ENCODE peak calls at places on chromosomes 5 and 9, in nine cellular contexts. T is body of pancreas, X is HFF-Myc, U is cardiac fibroblast, Q is kidney, L is psoas muscle, S is AG04450, G is HL-60, I is colonic mucosa. W is an unnamed sample.

GRCh38 chr9:130962418-130963316 is 23.6 kb upstream of the FIBCD1 start:
- DNase-seq in T (no peak), I (no peak), S (peak; percentile 81), Q (peak; percentile 83), L (peak; percentile 61), G (no peak), X (peak; percentile 65), U (peak; percentile 95), W (peak; percentile 95)

GRCh38 chr9:98132806-98133631 is 14.0 kb upstream of the TRIM14 start:
- DNase-seq in T (no peak), U (no peak), Q (peak; percentile 32), X (no peak), S (no peak), I (no peak), G (no peak), L (no peak), W (no peak)

GRCh38 chr5:158699336-158699735 is 400.4 kb downstream of the EBF1 start:
- DNase-seq in T (no peak), X (no peak), G (no peak), L (no peak), U (no peak), Q (no peak), S (no peak), I (no peak), W (no peak)

GRCh38 chr5:178606269-178606668 is 16.1 kb upstream of the COL23A1 start:
- DNase-seq in S (no peak), X (no peak), L (no peak), U (no peak), Q (no peak), I (no peak), T (no peak), G (no peak), W (no peak)

GRCh38 chr5:124902097-124902821 is 155.8 kb upstream of the ZNF608 start:
- DNase-seq in G (no peak), Q (peak; percentile 54), T (no peak), L (no peak), I (no peak), X (peak; percentile 6), S (no peak), U (peak; percentile 16), W (peak; percentile 18)

GRCh38 chr9:27548055-27548741 is 18.6 kb upstream of the MOB3B start:
- DNase-seq in G (no peak), X (no peak), T (no peak), Q (no peak), L (no peak), I (no peak), U (peak; percentile 65), S (no peak), W (peak; percentile 49)

GRCh38 chr9:81372628-81373191 is 316.6 kb downstream of the TLE1 start:
- DNase-seq in X (no peak), L (peak; percentile 40), G (no peak), I (no peak), S (no peak), U (peak; percentile 49), T (no peak), Q (no peak), W (no peak)

GRCh38 chr5:37837101-37838032 is 2.5 kb downstream of the GDNF start:
- DNase-seq in X (peak; percentile 35), L (peak; percentile 73), T (peak; percentile 74), U (peak; percentile 87), G (peak; percentile 56), S (peak; percentile 65), Q (peak; percentile 91), I (peak; percentile 71), W (peak; percentile 80)

GRCh38 chr9:6272229-6272597 is 56.0 kb upstream of the TPD52L3 start:
- DNase-seq in S (peak; percentile 81), G (no peak), Q (no peak), L (no peak), U (peak; percentile 94), X (no peak), I (no peak), T (peak; percentile 34), W (peak; percentile 94)

GRCh38 chr5:38316544-38317224 is 58.3 kb downstream of the EGFLAM start:
- DNase-seq in S (no peak), I (no peak), U (peak; percentile 36), G (no peak), X (peak; percentile 90), T (no peak), L (peak; percentile 28), Q (no peak), W (no peak)

GRCh38 chr9:23081377-23081776 is 634.8 kb downstream of the DMRTA1 start:
- DNase-seq in T (no peak), G (no peak), L (no peak), U (no peak), I (no peak), Q (no peak), X (no peak), S (no peak), W (no peak)

GRCh38 chr9:5140151-5140550 is 45.3 kb downstream of the INSL6 start:
- DNase-seq in I (no peak), Q (no peak), G (no peak), L (no peak), T (no peak), S (no peak), X (no peak), U (peak; percentile 19), W (peak; percentile 16)

GRCh38 chr5:14794600-14795230 is 76.9 kb downstream of the ANKH start:
- DNase-seq in G (no peak), I (no peak), U (no peak), X (no peak), T (no peak), L (no peak), Q (no peak), S (no peak), W (no peak)

GRCh38 chr5:84382363-84383295 is 2.1 kb downstream of the EDIL3 start:
- DNase-seq in L (peak; percentile 16), Q (peak; percentile 74), X (no peak), U (peak; percentile 65), G (peak; percentile 3), I (peak; percentile 79), T (peak; percentile 13), S (no peak), W (peak; percentile 16)

DNA sequence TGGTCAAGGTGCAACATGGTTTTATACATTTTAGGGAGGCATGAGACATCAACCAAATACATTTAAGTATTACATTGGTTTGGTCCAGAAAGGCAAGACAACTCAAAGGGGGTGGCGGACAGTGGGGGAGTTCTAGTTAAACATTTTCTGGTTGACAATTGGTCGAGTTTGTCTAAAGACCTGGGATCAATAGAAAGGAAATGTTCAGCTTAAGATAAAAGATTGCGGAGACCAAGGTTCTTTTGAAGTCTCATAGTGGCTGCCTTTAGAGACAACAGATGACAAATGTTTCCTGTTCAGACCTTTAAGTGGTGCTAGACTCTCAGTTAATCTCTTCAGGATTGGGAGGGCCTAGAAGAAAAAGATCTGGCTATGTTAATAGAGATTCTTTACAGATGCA is 47.7 kb upstream of the TTC39B start:
- DNase-seq in X (no peak), Q (no peak), U (no peak), G (no peak), I (no peak), T (no peak), L (no peak), S (no peak), W (no peak)
- TF ChIP-seq CTCF in X (no peak), Q (no peak), U (no peak), G (no peak), I (no peak), T (no peak), L (no peak), S (no peak), W (no peak)

GRCh38 chr5:132987531-132988408 is 24.3 kb upstream of the AFF4 start:
- DNase-seq in S (no peak), U (no peak), L (no peak), G (no peak), T (no peak), I (no peak), Q (no peak), X (no peak), W (no peak)
- H3K4me3 ChIP-seq in S (no peak overlapping the region), U (no peak overlapping the region), L (no peak overlapping the region), G (no peak overlapping the region), T (no peak overlapping the region), I (no peak overlapping the region), Q (no peak overlapping the region), X (peak overlapping the region; percentile 12), W (no peak overlapping the region)

DNA sequence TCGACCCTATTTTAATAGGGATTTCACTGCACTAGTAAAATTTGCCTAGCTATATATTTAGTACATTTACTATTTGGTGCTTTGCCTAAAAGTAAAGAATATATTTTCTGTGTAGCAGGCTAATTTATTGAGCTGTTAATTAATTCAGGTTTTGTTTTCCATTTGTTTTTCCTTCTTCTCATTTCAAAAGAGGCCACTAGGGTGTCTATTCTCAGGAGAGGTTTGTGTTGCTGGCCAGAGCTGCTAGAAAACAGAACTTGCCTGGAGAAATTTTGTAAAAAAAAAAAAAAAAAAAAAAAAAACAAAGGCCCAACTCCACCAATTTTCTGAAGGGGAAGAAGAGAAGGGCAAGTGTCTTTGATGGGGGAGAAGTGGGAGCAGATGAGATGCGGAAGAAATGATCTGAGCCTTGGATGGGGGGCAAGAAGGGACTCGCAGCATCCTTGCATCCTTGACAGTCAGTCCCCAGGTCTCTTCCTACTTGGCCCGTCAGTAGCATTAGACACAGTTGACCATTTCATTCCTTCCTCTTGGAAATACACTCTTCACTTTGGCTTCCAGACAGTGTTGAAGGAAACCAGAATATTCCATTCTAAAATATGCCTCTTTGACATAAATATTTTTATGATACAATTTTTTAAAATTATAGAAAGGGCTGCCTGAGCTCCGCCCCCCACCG is 318.5 kb downstream of the TRPM3 start:
- DNase-seq in X (no peak), S (no peak), Q (no peak), I (no peak), U (no peak), L (no peak), T (no peak), G (no peak), W (no peak)
- TF ChIP-seq CTCF in X (no peak), S (no peak), Q (no peak), I (no peak), U (no peak), L (no peak), T (no peak), G (no peak), W (no peak)

GRCh38 chr5:176364765-176365662 is at the start of gene ARL10:
- DNase-seq in L (peak; percentile 52), T (no peak), X (no peak), Q (no peak), G (no peak), S (no peak), U (no peak), I (no peak), W (peak; percentile 11)

GRCh38 chr5:176365663-176366574 is 632 bp downstream of the ARL10 start:
- DNase-seq in S (no peak), X (no peak), T (no peak), G (no peak), I (peak; percentile 39), U (peak; percentile 54), Q (peak; percentile 84), L (peak; percentile 54), W (peak; percentile 33)

GRCh38 chr5:176368726-176369125 is 3.4 kb downstream of the ARL10 start:
- DNase-seq in T (no peak), I (no peak), X (no peak), U (no peak), Q (no peak), L (no peak), G (no peak), S (no peak), W (no peak)

GRCh38 chr5:176369934-176370711 is 4.8 kb downstream of the ARL10 start:
- DNase-seq in I (no peak), G (no peak), U (no peak), S (no peak), X (no peak), Q (no peak), T (no peak), L (no peak), W (no peak)

DNA sequence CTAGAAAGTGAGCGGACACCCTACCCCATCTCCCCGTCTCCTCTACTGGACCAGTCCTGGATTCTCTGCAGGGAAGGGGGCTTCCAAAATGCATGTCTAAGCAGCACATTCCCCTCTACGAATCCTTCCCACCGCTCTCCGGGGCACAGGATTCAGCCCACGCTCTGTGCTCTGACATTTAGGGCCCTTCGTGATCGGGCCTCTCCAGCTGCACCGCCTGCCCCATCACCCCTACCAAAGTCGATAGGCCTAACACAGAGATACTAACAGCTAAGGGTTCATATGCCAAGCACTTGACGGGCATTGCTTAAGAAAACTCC is 1.2 kb downstream of the ARL10 start:
- DNase-seq in U (no peak), I (no peak), Q (no peak), G (no peak), S (no peak), T (no peak), X (no peak), L (no peak), W (no peak)
- H3K4me3 ChIP-seq in U (peak overlapping the region; percentile 65), I (peak overlapping the region; percentile 82), Q (no peak overlapping the region), G (no peak overlapping the region), S (peak overlapping the region; percentile 75), T (no peak overlapping the region), X (peak overlapping the region; percentile 69), L (peak overlapping the region; percentile 83), W (peak overlapping the region; percentile 55)

W was measured in epithelial cell of esophagus.